ENCODE peak calls at places on chromosome 12, in ten cellular contexts. One of them, this sample, is unnamed. For H3K9me3, the result is how much of the 10 kb centered on the place peaks cover.

GRCh38 chr12:12725086-12725955 is 8.2 kb downstream of the CDKN1B start:
- DNase-seq in BE2C: peak
- DNase-seq in heart left ventricle: peak
- DNase-seq in uterus: peak
- DNase-seq in esophagus muscularis mucosa: peak
- DNase-seq in CD8-positive, alpha-beta T cell: peak
- DNase-seq in IMR-90: peak
- DNase-seq in H9: peak
- DNase-seq in aorta: peak
- DNase-seq in CD8-positive, alpha-beta memory T cell: peak
- DNase-seq in this sample: peak

GRCh38 chr12:50825372-50825838 is 17.3 kb upstream of the TMPRSS12 start:
- DNase-seq in BE2C: no peak
- DNase-seq in heart left ventricle: no peak
- DNase-seq in uterus: no peak
- DNase-seq in esophagus muscularis mucosa: no peak
- DNase-seq in CD8-positive, alpha-beta T cell: no peak
- DNase-seq in IMR-90: peak
- DNase-seq in H9: no peak
- DNase-seq in aorta: no peak
- DNase-seq in CD8-positive, alpha-beta memory T cell: no peak
- DNase-seq in this sample: no peak

GRCh38 chr12:115922952-115923564 is 354.4 kb downstream of the MED13L start:
- DNase-seq in BE2C: no peak
- DNase-seq in heart left ventricle: no peak
- DNase-seq in uterus: no peak
- DNase-seq in esophagus muscularis mucosa: no peak
- DNase-seq in CD8-positive, alpha-beta T cell: no peak
- DNase-seq in IMR-90: no peak
- DNase-seq in H9: no peak
- DNase-seq in aorta: no peak
- DNase-seq in CD8-positive, alpha-beta memory T cell: no peak
- DNase-seq in this sample: no peak

GRCh38 chr12:8572507-8572906 is 31.8 kb upstream of the CLEC4E start:
- DNase-seq in BE2C: no peak
- DNase-seq in heart left ventricle: no peak
- DNase-seq in uterus: no peak
- DNase-seq in esophagus muscularis mucosa: no peak
- DNase-seq in CD8-positive, alpha-beta T cell: no peak
- DNase-seq in IMR-90: no peak
- DNase-seq in H9: no peak
- DNase-seq in aorta: no peak
- DNase-seq in CD8-positive, alpha-beta memory T cell: no peak
- DNase-seq in this sample: no peak

GRCh38 chr12:28780096-28780495 is 369.0 kb upstream of the FAR2 start:
- DNase-seq in BE2C: peak
- DNase-seq in heart left ventricle: no peak
- DNase-seq in uterus: no peak
- DNase-seq in esophagus muscularis mucosa: no peak
- DNase-seq in CD8-positive, alpha-beta T cell: no peak
- DNase-seq in IMR-90: peak
- DNase-seq in H9: no peak
- DNase-seq in aorta: no peak
- DNase-seq in CD8-positive, alpha-beta memory T cell: no peak
- DNase-seq in this sample: no peak

GRCh38 chr12:92096346-92097136 is 49.1 kb downstream of the BTG1 start:
- DNase-seq in BE2C: no peak
- DNase-seq in heart left ventricle: no peak
- DNase-seq in uterus: no peak
- DNase-seq in esophagus muscularis mucosa: no peak
- DNase-seq in CD8-positive, alpha-beta T cell: no peak
- DNase-seq in IMR-90: peak
- DNase-seq in H9: no peak
- DNase-seq in aorta: no peak
- DNase-seq in CD8-positive, alpha-beta memory T cell: no peak
- DNase-seq in this sample: no peak

GRCh38 chr12:105100998-105101397 is 6.5 kb upstream of the WASHC4 start:
- DNase-seq in BE2C: no peak
- DNase-seq in heart left ventricle: no peak
- DNase-seq in uterus: no peak
- DNase-seq in esophagus muscularis mucosa: no peak
- DNase-seq in CD8-positive, alpha-beta T cell: no peak
- DNase-seq in IMR-90: peak
- DNase-seq in H9: no peak
- DNase-seq in aorta: no peak
- DNase-seq in CD8-positive, alpha-beta memory T cell: no peak
- DNase-seq in this sample: no peak

GRCh38 chr12:82596484-82596883 is 90.2 kb upstream of the TMTC2 start:
- DNase-seq in BE2C: no peak
- DNase-seq in heart left ventricle: no peak
- DNase-seq in uterus: no peak
- DNase-seq in esophagus muscularis mucosa: no peak
- DNase-seq in CD8-positive, alpha-beta T cell: no peak
- DNase-seq in IMR-90: no peak
- DNase-seq in H9: no peak
- DNase-seq in aorta: no peak
- DNase-seq in CD8-positive, alpha-beta memory T cell: no peak
- DNase-seq in this sample: no peak

GRCh38 chr12:48910196-48910595 is 15.1 kb downstream of the FKBP11 start:
- DNase-seq in BE2C: no peak
- DNase-seq in heart left ventricle: no peak
- DNase-seq in uterus: no peak
- DNase-seq in esophagus muscularis mucosa: no peak
- DNase-seq in CD8-positive, alpha-beta T cell: no peak
- DNase-seq in IMR-90: no peak
- DNase-seq in H9: no peak
- DNase-seq in aorta: no peak
- DNase-seq in CD8-positive, alpha-beta memory T cell: no peak
- DNase-seq in this sample: no peak

GRCh38 chr12:25387136-25388050 is 136.7 kb upstream of the KRAS start:
- DNase-seq in BE2C: peak
- DNase-seq in heart left ventricle: peak
- DNase-seq in uterus: peak
- DNase-seq in esophagus muscularis mucosa: peak
- DNase-seq in CD8-positive, alpha-beta T cell: peak
- DNase-seq in IMR-90: peak
- DNase-seq in H9: peak
- DNase-seq in aorta: peak
- DNase-seq in CD8-positive, alpha-beta memory T cell: peak
- DNase-seq in this sample: peak

GRCh38 chr12:55060470-55060869 is 40.7 kb downstream of the NEUROD4 start:
- DNase-seq in BE2C: no peak
- DNase-seq in heart left ventricle: no peak
- DNase-seq in uterus: no peak
- DNase-seq in esophagus muscularis mucosa: no peak
- DNase-seq in CD8-positive, alpha-beta T cell: no peak
- DNase-seq in IMR-90: no peak
- DNase-seq in H9: peak
- DNase-seq in aorta: no peak
- DNase-seq in CD8-positive, alpha-beta memory T cell: no peak
- DNase-seq in this sample: no peak

GRCh38 chr12:66695130-66695529 is 16.3 kb upstream of the GRIP1 start:
- DNase-seq in BE2C: no peak
- DNase-seq in heart left ventricle: no peak
- DNase-seq in uterus: no peak
- DNase-seq in esophagus muscularis mucosa: no peak
- DNase-seq in CD8-positive, alpha-beta T cell: no peak
- DNase-seq in IMR-90: no peak
- DNase-seq in H9: no peak
- DNase-seq in aorta: no peak
- DNase-seq in CD8-positive, alpha-beta memory T cell: no peak
- DNase-seq in this sample: no peak

GRCh38 chr12:12716151-12716844 is 870 bp upstream of the CDKN1B start:
- DNase-seq in BE2C: no peak
- DNase-seq in heart left ventricle: peak
- DNase-seq in uterus: peak
- DNase-seq in esophagus muscularis mucosa: peak
- DNase-seq in CD8-positive, alpha-beta T cell: peak
- DNase-seq in IMR-90: peak
- DNase-seq in H9: no peak
- DNase-seq in aorta: no peak
- DNase-seq in CD8-positive, alpha-beta memory T cell: no peak
- DNase-seq in this sample: no peak

GRCh38 chr12:45708363-45708762 is 21.1 kb upstream of the ARID2 start:
- DNase-seq in BE2C: no peak
- DNase-seq in heart left ventricle: no peak
- DNase-seq in uterus: no peak
- DNase-seq in esophagus muscularis mucosa: no peak
- DNase-seq in CD8-positive, alpha-beta T cell: no peak
- DNase-seq in IMR-90: no peak
- DNase-seq in H9: no peak
- DNase-seq in aorta: no peak
- DNase-seq in CD8-positive, alpha-beta memory T cell: no peak
- DNase-seq in this sample: no peak

GRCh38 chr12:79827484-79827883 is 107.4 kb downstream of the PPP1R12A start:
- DNase-seq in BE2C: no peak
- DNase-seq in heart left ventricle: no peak
- DNase-seq in uterus: no peak
- DNase-seq in esophagus muscularis mucosa: no peak
- DNase-seq in CD8-positive, alpha-beta T cell: no peak
- DNase-seq in IMR-90: no peak
- DNase-seq in H9: no peak
- DNase-seq in aorta: no peak
- DNase-seq in CD8-positive, alpha-beta memory T cell: no peak
- DNase-seq in this sample: no peak

GRCh38 chr12:11765817-11766794 is 116.6 kb downstream of the ETV6 start:
- DNase-seq in BE2C: no peak
- DNase-seq in heart left ventricle: peak
- DNase-seq in uterus: peak
- DNase-seq in esophagus muscularis mucosa: no peak
- DNase-seq in CD8-positive, alpha-beta T cell: no peak
- DNase-seq in IMR-90: peak
- DNase-seq in H9: no peak
- DNase-seq in aorta: no peak
- DNase-seq in CD8-positive, alpha-beta memory T cell: no peak
- DNase-seq in this sample: no peak

DNA sequence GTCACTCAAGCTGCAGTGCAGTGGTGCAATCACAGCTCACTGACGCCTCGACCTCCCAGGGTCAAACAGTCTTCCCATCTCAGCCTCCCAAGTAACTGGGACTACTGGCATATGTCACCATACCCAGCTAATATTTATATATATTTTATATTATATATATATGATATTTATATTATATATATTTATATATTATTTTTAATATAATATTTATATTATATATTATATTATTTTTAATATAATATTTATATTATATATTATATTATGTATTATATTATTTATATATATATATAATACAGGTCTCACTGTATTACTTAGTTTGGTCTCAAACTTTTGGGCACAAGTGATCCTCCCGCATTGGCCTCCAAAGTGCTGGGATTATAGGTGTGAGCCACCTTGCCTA is 9.4 kb downstream of the ZNF84 start:
- DNase-seq in BE2C: no peak
- DNase-seq in heart left ventricle: no peak
- DNase-seq in uterus: no peak
- DNase-seq in esophagus muscularis mucosa: no peak
- DNase-seq in CD8-positive, alpha-beta T cell: no peak
- DNase-seq in IMR-90: no peak
- DNase-seq in H9: no peak
- DNase-seq in aorta: no peak
- DNase-seq in CD8-positive, alpha-beta memory T cell: no peak
- DNase-seq in this sample: no peak
- H3K9me3 ChIP-seq in BE2C: under half
- H3K9me3 ChIP-seq in heart left ventricle: under half
- H3K9me3 ChIP-seq in uterus: half or more
- H3K9me3 ChIP-seq in esophagus muscularis mucosa: half or more
- H3K9me3 ChIP-seq in CD8-positive, alpha-beta T cell: half or more
- H3K9me3 ChIP-seq in IMR-90: half or more
- H3K9me3 ChIP-seq in H9: half or more
- H3K9me3 ChIP-seq in aorta: under half
- H3K9me3 ChIP-seq in CD8-positive, alpha-beta memory T cell: half or more
- H3K9me3 ChIP-seq in this sample: half or more

GRCh38 chr12:74900232-74900631 is 309.4 kb downstream of the KCNC2 start:
- DNase-seq in BE2C: no peak
- DNase-seq in heart left ventricle: no peak
- DNase-seq in uterus: no peak
- DNase-seq in esophagus muscularis mucosa: no peak
- DNase-seq in CD8-positive, alpha-beta T cell: peak
- DNase-seq in IMR-90: no peak
- DNase-seq in H9: no peak
- DNase-seq in aorta: no peak
- DNase-seq in CD8-positive, alpha-beta memory T cell: no peak
- DNase-seq in this sample: no peak
- H3K9me3 ChIP-seq in BE2C: under half
- H3K9me3 ChIP-seq in heart left ventricle: under half
- H3K9me3 ChIP-seq in uterus: under half
- H3K9me3 ChIP-seq in esophagus muscularis mucosa: under half
- H3K9me3 ChIP-seq in CD8-positive, alpha-beta T cell: under half
- H3K9me3 ChIP-seq in IMR-90: under half
- H3K9me3 ChIP-seq in H9: under half
- H3K9me3 ChIP-seq in aorta: under half
- H3K9me3 ChIP-seq in CD8-positive, alpha-beta memory T cell: under half
- H3K9me3 ChIP-seq in this sample: under half

GRCh38 chr12:133135747-133136146 is 5.3 kb downstream of the ZNF10 start:
- DNase-seq in BE2C: no peak
- DNase-seq in heart left ventricle: no peak
- DNase-seq in uterus: no peak
- DNase-seq in esophagus muscularis mucosa: no peak
- DNase-seq in CD8-positive, alpha-beta T cell: no peak
- DNase-seq in IMR-90: no peak
- DNase-seq in H9: no peak
- DNase-seq in aorta: no peak
- DNase-seq in CD8-positive, alpha-beta memory T cell: no peak
- DNase-seq in this sample: no peak
- H3K9me3 ChIP-seq in BE2C: under half
- H3K9me3 ChIP-seq in heart left ventricle: under half
- H3K9me3 ChIP-seq in uterus: half or more
- H3K9me3 ChIP-seq in esophagus muscularis mucosa: half or more
- H3K9me3 ChIP-seq in CD8-positive, alpha-beta T cell: under half
- H3K9me3 ChIP-seq in IMR-90: under half
- H3K9me3 ChIP-seq in H9: half or more
- H3K9me3 ChIP-seq in aorta: under half
- H3K9me3 ChIP-seq in CD8-positive, alpha-beta memory T cell: half or more
- H3K9me3 ChIP-seq in this sample: under half

DNA sequence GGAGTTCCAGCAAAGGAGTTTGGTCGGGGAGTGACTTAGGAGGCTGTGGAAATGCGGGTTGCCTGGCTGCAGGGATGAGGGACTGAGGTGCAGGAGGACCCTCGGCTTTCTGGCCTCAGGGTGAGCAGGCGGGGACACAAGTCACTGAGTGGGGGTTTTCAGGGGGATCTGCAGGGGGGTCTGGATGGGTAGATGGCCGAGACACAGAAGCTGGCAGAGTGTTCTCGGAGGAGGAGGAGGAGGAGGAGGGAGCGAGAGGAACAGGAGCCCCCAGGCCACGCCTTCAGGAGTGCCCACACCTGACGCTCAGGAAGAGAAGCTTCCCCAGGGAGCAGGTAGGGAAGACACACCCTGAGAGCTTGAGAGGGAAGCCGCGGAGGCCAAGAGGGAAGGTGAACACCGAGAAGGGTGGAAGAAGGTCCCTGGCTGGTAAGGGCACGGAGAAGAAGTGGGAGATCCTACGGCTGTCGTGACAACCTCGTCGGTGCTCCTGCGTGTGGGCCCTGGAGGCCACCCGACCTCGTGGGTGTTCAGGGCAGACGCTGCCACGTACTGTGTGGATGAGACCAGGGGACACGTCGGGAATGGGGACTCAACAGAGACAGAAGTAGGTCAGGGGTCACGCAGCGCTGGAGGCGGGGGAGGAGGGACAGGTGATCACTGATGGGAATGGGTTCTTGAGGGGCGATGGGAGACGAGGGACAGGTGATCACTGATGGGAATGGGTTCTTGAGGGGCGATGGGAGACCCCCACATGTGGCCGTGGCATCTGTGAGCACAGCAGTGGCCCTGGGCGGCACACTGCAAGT is 109.4 kb downstream of the PIWIL1 start:
- DNase-seq in BE2C: no peak
- DNase-seq in heart left ventricle: no peak
- DNase-seq in uterus: no peak
- DNase-seq in esophagus muscularis mucosa: no peak
- DNase-seq in CD8-positive, alpha-beta T cell: no peak
- DNase-seq in IMR-90: no peak
- DNase-seq in H9: no peak
- DNase-seq in aorta: no peak
- DNase-seq in CD8-positive, alpha-beta memory T cell: no peak
- DNase-seq in this sample: no peak
- H3K9me3 ChIP-seq in BE2C: under half
- H3K9me3 ChIP-seq in heart left ventricle: under half
- H3K9me3 ChIP-seq in uterus: under half
- H3K9me3 ChIP-seq in esophagus muscularis mucosa: under half
- H3K9me3 ChIP-seq in CD8-positive, alpha-beta T cell: under half
- H3K9me3 ChIP-seq in IMR-90: half or more
- H3K9me3 ChIP-seq in H9: under half
- H3K9me3 ChIP-seq in aorta: under half
- H3K9me3 ChIP-seq in CD8-positive, alpha-beta memory T cell: under half
- H3K9me3 ChIP-seq in this sample: under half